ENCODE peak calls at places on chromosomes 5 and 9, in seven cellular contexts. E is A549, U is H7, Y is HFF-Myc, O is suprapubic skin, J is breast epithelium, G is cardiac fibroblast. V is an unnamed sample.

GRCh38 chr5:59152701-59153245 is 569.9 kb downstream of the RAB3C start:
- DNase-seq in O (no peak), U (no peak), J (no peak), E (no peak), G (no peak), Y (no peak), V (no peak)

GRCh38 chr5:6452622-6453504 is 4.2 kb downstream of the UBE2QL1 start:
- DNase-seq in J (no peak), Y (no peak), G (no peak), U (no peak), E (no peak), O (no peak), V (no peak)

GRCh38 chr5:93053825-93054224 is 527.2 kb downstream of the NR2F1-AS1 start:
- DNase-seq in G (peak), E (no peak), O (no peak), J (no peak), U (no peak), Y (no peak), V (no peak)

GRCh38 chr9:133355881-133356357 is 368 bp downstream of the SURF1 start:
- DNase-seq in O (no peak), J (no peak), E (no peak), G (no peak), Y (no peak), U (peak), V (no peak)

GRCh38 chr5:36558652-36559051 is 47.8 kb upstream of the SLC1A3 start:
- DNase-seq in O (no peak), U (no peak), Y (no peak), G (no peak), J (no peak), E (no peak), V (no peak)

GRCh38 chr5:10235350-10235749 is 14.3 kb downstream of the ATPSCKMT start:
- DNase-seq in Y (no peak), U (no peak), J (no peak), E (no peak), O (no peak), G (no peak), V (no peak)

GRCh38 chr9:133160742-133161541 is 2.8 kb downstream of the GBGT1 start:
- DNase-seq in O (no peak), E (peak), U (peak), G (peak), J (peak), Y (peak), V (peak)

GRCh38 chr5:176817369-176817841 is 7.0 kb downstream of the UNC5A start:
- DNase-seq in G (no peak), E (no peak), Y (no peak), J (no peak), U (peak), O (no peak), V (peak)

GRCh38 chr9:15735083-15735974 is 182.5 kb downstream of the CCDC171 start:
- DNase-seq in G (peak), U (no peak), E (peak), J (no peak), O (no peak), Y (peak), V (peak)

GRCh38 chr9:16676547-16676946 is 193.9 kb downstream of the BNC2 start:
- DNase-seq in Y (no peak), U (no peak), E (no peak), J (no peak), G (no peak), O (no peak), V (no peak)

GRCh38 chr5:163916376-163916775 is 411.0 kb downstream of the MAT2B start:
- DNase-seq in E (no peak), Y (no peak), G (peak), O (no peak), U (no peak), J (no peak), V (no peak)

GRCh38 chr5:172114875-172115422 is 73.1 kb downstream of the STK10 start:
- DNase-seq in J (no peak), E (no peak), G (no peak), Y (no peak), U (peak), O (no peak), V (no peak)

GRCh38 chr5:111754190-111754589 is 2.8 kb downstream of the NREP start:
- DNase-seq in E (no peak), J (no peak), U (no peak), G (no peak), Y (no peak), O (no peak), V (no peak)
- H3K4me3 ChIP-seq in E (no peak), J (no peak), U (no peak), G (no peak), Y (no peak), O (no peak), V (peak)

GRCh38 chr5:141478321-141478945 is 2.7 kb downstream of the PCDHGC3 start:
- DNase-seq in O (no peak), J (peak), E (no peak), G (no peak), U (peak), Y (no peak), V (no peak)
- H3K4me3 ChIP-seq in O (peak), J (peak), E (no peak), G (peak), U (no peak), Y (peak), V (no peak)

GRCh38 chr5:139683295-139684271 is 35.4 kb downstream of the CXXC5 start:
- DNase-seq in G (no peak), O (no peak), J (no peak), E (no peak), U (peak), Y (no peak), V (no peak)
- H3K4me3 ChIP-seq in G (no peak), O (no peak), J (no peak), E (no peak), U (no peak), Y (no peak), V (no peak)

DNA sequence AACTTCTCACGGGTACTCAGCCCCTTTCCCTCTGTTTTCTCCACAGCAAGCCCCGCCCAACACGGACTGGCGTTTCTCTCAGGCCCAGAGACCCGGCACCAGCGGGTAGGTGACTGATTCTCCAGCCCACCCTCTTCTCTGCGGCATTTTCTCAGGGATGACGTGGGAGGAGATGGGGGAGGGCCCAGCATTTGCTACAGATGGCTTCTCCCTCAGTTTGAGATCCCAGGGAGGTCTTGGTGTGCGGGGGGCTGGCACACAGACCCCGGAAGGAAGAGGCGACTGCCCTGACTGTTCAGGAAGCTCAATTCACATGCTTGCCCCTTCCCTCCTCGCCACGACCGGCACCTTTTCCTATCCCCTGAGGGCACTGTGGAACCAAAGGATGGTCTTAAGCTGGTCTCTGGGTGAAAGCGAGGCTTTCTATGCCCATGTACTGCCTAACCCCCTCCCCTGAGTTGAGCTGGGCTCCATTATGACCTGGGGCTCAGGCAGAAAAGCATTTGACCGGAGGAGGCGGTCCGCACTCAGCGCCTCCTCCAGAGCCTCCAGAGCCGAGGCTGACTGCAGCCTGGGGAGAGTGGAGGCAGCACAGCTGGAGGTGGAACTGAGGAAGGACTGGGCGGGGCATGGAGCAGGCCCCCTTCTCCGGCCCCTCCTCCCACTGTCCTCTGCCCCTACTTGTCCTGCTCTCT is 6.0 kb downstream of the PCDHGC5 start:
- DNase-seq in E (no peak), O (no peak), G (no peak), Y (no peak), U (peak), J (no peak), V (no peak)
- H3K4me3 ChIP-seq in E (no peak), O (no peak), G (no peak), Y (no peak), U (peak), J (peak), V (no peak)

GRCh38 chr5:78983601-78984000 is 1.5 kb downstream of the ARSB start:
- DNase-seq in O (no peak), G (no peak), J (no peak), E (no peak), Y (no peak), U (peak), V (no peak)
- H3K4me3 ChIP-seq in O (peak), G (peak), J (peak), E (peak), Y (peak), U (no peak), V (peak)

DNA sequence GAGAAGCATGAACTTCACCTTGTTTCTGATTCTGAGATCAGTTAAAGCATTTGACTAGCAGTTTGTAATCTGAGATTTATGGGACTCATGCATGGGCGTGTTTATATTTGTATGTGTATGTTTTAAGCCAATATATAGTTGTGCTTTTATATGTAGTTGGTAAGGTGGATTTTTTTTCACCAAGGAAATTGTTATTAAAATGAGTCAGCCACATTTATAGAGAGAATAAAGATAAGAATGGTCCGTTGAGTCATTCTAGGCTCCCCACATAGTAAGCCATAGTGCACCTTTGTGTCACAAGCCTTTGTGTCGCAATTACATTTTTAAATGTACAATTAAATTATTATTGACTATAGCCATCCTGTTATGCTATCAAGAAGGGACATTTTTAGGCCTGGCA is 89.0 kb downstream of the NLN start:
- DNase-seq in G (peak), U (no peak), J (no peak), O (no peak), Y (no peak), E (no peak), V (no peak)
- H3K4me3 ChIP-seq in G (no peak), U (no peak), J (no peak), O (no peak), Y (no peak), E (no peak), V (no peak)

DNA sequence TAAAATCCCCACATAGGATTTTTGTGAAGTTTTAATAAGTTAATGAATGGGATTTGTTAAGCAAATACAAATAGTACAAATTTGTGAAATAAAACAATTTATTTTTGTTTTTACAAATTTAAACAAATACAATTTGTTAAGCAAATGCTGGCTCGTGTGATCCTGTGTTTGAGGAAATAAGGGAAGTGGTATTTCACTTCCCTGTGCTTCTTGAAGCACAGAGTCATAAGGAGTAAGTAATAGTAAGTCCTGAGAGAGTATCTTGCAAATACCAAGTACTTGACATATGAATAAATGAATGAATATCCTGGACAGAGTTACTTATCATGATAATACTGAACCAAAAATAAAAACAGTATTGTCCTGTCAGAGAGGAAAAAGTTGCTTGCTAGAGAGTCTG is 9.1 kb downstream of the SMIM3 start:
- DNase-seq in U (no peak), E (no peak), J (no peak), G (no peak), Y (no peak), O (no peak), V (no peak)
- H3K4me3 ChIP-seq in U (no peak), E (no peak), J (no peak), G (no peak), Y (no peak), O (no peak), V (no peak)

V was measured in cardiac muscle cell.